ENCODE peak calls at places on chromosomes 11 and 22, in ten cellular contexts. D is sigmoid colon, P is transverse colon, F is suprapubic skin, X is SK-N-SH, R is HepG2, M is H1, Z is K562, J is GM12878, A is upper lobe of left lung. K is an unnamed sample.

GRCh38 chr22:49197986-49198704 is 629.5 kb downstream of the BRD1 start:
- DNase-seq in D (peak), P (no peak), F (peak), X (no peak), R (no peak), M (no peak), Z (no peak), J (no peak), A (peak), K (no peak)

GRCh38 chr11:95585071-95585751 is 204.4 kb downstream of the FAM76B start:
- DNase-seq in D (no peak), P (no peak), F (no peak), X (no peak), R (no peak), M (no peak), Z (no peak), J (no peak), A (no peak), K (no peak)

GRCh38 chr11:2584812-2585565 is 114.8 kb downstream of the KCNQ1OT1 start:
- DNase-seq in D (peak), P (no peak), F (peak), X (peak), R (no peak), M (no peak), Z (no peak), J (no peak), A (peak), K (peak)

GRCh38 chr22:45475876-45476514 is 26.7 kb upstream of the FBLN1 start:
- DNase-seq in D (no peak), P (no peak), F (peak), X (no peak), R (no peak), M (no peak), Z (no peak), J (no peak), A (no peak), K (no peak)

GRCh38 chr22:33557836-33558235 is 362.4 kb downstream of the LARGE1 start:
- DNase-seq in D (no peak), P (no peak), F (no peak), X (no peak), R (no peak), M (no peak), Z (no peak), J (no peak), A (no peak), K (no peak)

GRCh38 chr22:20815477-20816050 is 41.7 kb downstream of the SERPIND1 start:
- DNase-seq in D (no peak), P (no peak), F (no peak), X (no peak), R (no peak), M (no peak), Z (no peak), J (no peak), A (no peak), K (no peak)

GRCh38 chr11:2484576-2485125 is 39.8 kb downstream of the KCNQ1 start:
- DNase-seq in D (no peak), P (no peak), F (no peak), X (no peak), R (no peak), M (no peak), Z (peak), J (no peak), A (no peak), K (no peak)

GRCh38 chr11:2165571-2165970 is 4.6 kb upstream of the INS start:
- DNase-seq in D (no peak), P (no peak), F (no peak), X (no peak), R (no peak), M (no peak), Z (no peak), J (no peak), A (no peak), K (no peak)

GRCh38 chr22:23804781-23805291 is 18.1 kb downstream of the SMARCB1 start:
- DNase-seq in D (no peak), P (no peak), F (no peak), X (no peak), R (no peak), M (no peak), Z (no peak), J (no peak), A (no peak), K (no peak)

GRCh38 chr22:35455529-35455928 is 55.6 kb downstream of the MCM5 start:
- DNase-seq in D (no peak), P (no peak), F (no peak), X (no peak), R (no peak), M (no peak), Z (no peak), J (no peak), A (no peak), K (no peak)

GRCh38 chr11:33116535-33116934 is 44.7 kb downstream of the CSTF3 start:
- DNase-seq in D (no peak), P (no peak), F (no peak), X (no peak), R (peak), M (no peak), Z (no peak), J (no peak), A (no peak), K (no peak)

GRCh38 chr11:118082880-118083543 is 3.8 kb downstream of the SMIM35 start:
- DNase-seq in D (no peak), P (no peak), F (no peak), X (no peak), R (no peak), M (no peak), Z (peak), J (no peak), A (no peak), K (no peak)

GRCh38 chr22:20131593-20131855 is at the start of gene ZDHHC8:
- DNase-seq in D (no peak), P (peak), F (no peak), X (no peak), R (no peak), M (no peak), Z (peak), J (no peak), A (peak), K (peak)

GRCh38 chr11:77771135-77771534 is 49.4 kb downstream of the RSF1 start:
- DNase-seq in D (no peak), P (no peak), F (no peak), X (no peak), R (no peak), M (no peak), Z (no peak), J (no peak), A (no peak), K (no peak)

GRCh38 chr11:69791266-69791665 is 16.1 kb upstream of the FGF4 start:
- DNase-seq in D (no peak), P (no peak), F (no peak), X (no peak), R (no peak), M (no peak), Z (no peak), J (no peak), A (no peak), K (no peak)

GRCh38 chr22:24775769-24776492 is 1.4 kb upstream of the PIWIL3 start:
- DNase-seq in D (no peak), P (no peak), F (no peak), X (no peak), R (no peak), M (no peak), Z (no peak), J (no peak), A (no peak), K (no peak)

GRCh38 chr11:17743808-17744119 is 9.2 kb downstream of the KCNC1 start:
- DNase-seq in D (peak), P (no peak), F (no peak), X (no peak), R (no peak), M (no peak), Z (no peak), J (no peak), A (no peak), K (no peak)

GRCh38 chr22:24424001-24424900 is 3.1 kb upstream of the ADORA2A start:
- DNase-seq in D (no peak), P (no peak), F (no peak), X (no peak), R (no peak), M (no peak), Z (no peak), J (no peak), A (no peak), K (no peak)

GRCh38 chr11:927871-928270 is 2.2 kb downstream of the AP2A2 start:
- DNase-seq in D (no peak), P (peak), F (no peak), X (no peak), R (no peak), M (no peak), Z (no peak), J (no peak), A (no peak), K (no peak)

GRCh38 chr11:116454020-116454645 is 318.7 kb downstream of the BUD13 start:
- DNase-seq in D (peak), P (peak), F (no peak), X (peak), R (peak), M (no peak), Z (peak), J (no peak), A (peak), K (peak)

GRCh38 chr22:39821008-39821407 is 72.6 kb downstream of the ENTHD1 start:
- DNase-seq in D (no peak), P (no peak), F (no peak), X (no peak), R (no peak), M (no peak), Z (no peak), J (no peak), A (no peak), K (no peak)

GRCh38 chr22:17097701-17098100 is 12.9 kb downstream of the IL17RA start:
- DNase-seq in D (peak), P (no peak), F (no peak), X (no peak), R (no peak), M (no peak), Z (no peak), J (no peak), A (peak), K (no peak)

GRCh38 chr11:79150320-79150719 is 290.5 kb downstream of the TENM4 start:
- DNase-seq in D (no peak), P (no peak), F (no peak), X (no peak), R (no peak), M (no peak), Z (no peak), J (no peak), A (no peak), K (no peak)

GRCh38 chr22:38172016-38172431 is 9.6 kb downstream of the PLA2G6 start:
- DNase-seq in D (peak), P (no peak), F (peak), X (no peak), R (no peak), M (no peak), Z (no peak), J (no peak), A (no peak), K (no peak)

GRCh38 chr22:27331526-27332281 is 469.9 kb downstream of the MN1 start:
- DNase-seq in D (peak), P (peak), F (no peak), X (peak), R (peak), M (no peak), Z (no peak), J (no peak), A (peak), K (peak)

GRCh38 chr22:22773427-22773826 is 114.2 kb upstream of the IGLL5 start:
- DNase-seq in D (no peak), P (no peak), F (no peak), X (no peak), R (no peak), M (no peak), Z (no peak), J (no peak), A (no peak), K (no peak)

GRCh38 chr11:65320386-65321075 is 5.9 kb downstream of the CDC42EP2 start:
- DNase-seq in D (no peak), P (no peak), F (no peak), X (no peak), R (no peak), M (no peak), Z (no peak), J (no peak), A (no peak), K (no peak)

GRCh38 chr11:70661763-70662501 is 263.6 kb downstream of the CTTN start:
- DNase-seq in D (no peak), P (no peak), F (no peak), X (peak), R (no peak), M (no peak), Z (no peak), J (no peak), A (no peak), K (no peak)

GRCh38 chr11:10302744-10303557 is 1.9 kb upstream of the ADM start:
- DNase-seq in D (peak), P (peak), F (peak), X (peak), R (peak), M (no peak), Z (peak), J (no peak), A (peak), K (peak)
- TF ChIP-seq POLR2AphosphoS5 in D (peak), P (peak), F (peak), X (peak), R (peak), M (peak), Z (no peak), J (no peak), A (peak), K (peak)

GRCh38 chr11:119536801-119537200 is 113.8 kb upstream of the THY1 start:
- DNase-seq in D (no peak), P (no peak), F (no peak), X (no peak), R (no peak), M (no peak), Z (no peak), J (no peak), A (no peak), K (no peak)
- TF ChIP-seq EP300 in D (no peak), P (no peak), F (no peak), X (no peak), R (no peak), M (no peak), Z (no peak), J (no peak), A (no peak), K (no peak)

DNA sequence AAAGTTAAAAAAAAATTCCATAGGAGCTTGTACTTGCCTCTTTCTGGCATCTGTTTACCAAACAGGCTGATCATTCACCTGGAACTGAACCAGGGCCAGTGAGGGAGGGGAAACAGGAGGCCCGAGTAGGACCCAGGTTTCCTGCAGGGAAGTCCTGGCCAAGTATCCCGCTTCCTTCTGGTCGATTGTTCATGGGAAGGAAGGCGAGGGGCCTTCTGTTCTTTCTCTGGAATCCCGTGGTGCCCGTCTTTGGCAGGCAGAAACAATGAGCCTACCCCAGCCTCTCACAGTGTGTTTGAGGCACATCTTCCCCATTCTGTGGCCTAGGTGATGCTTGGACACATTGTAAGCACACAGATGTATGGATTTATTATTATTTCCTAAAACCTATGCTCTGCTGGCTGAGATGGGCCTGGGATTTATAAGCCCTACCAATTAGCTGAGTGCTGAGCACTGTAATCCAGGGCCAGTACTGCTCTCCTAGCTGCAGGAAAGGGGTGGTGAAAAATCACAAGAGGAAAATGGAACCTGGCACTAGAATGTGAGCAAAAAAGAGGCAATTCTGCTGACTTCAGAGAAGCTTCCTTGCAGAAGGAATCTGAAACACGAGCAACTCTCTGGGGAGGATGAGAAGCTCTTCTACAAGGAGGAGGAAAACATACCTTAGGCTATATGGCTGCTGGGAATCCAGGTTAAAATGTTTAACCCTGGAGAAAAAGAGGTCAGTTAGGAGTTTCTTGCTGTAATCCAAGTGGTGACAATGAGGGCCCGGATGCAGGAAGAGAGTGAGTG is 53.5 kb downstream of the PRR5L start:
- DNase-seq in D (no peak), P (no peak), F (no peak), X (no peak), R (no peak), M (no peak), Z (no peak), J (no peak), A (no peak), K (no peak)
- TF ChIP-seq POLR2AphosphoS5 in D (no peak), P (no peak), F (no peak), X (no peak), R (no peak), M (no peak), Z (no peak), J (no peak), A (no peak), K (no peak)

GRCh38 chr11:72235351-72236057 is 8.5 kb downstream of the PHOX2A start:
- DNase-seq in D (peak), P (no peak), F (no peak), X (peak), R (no peak), M (no peak), Z (no peak), J (no peak), A (peak), K (no peak)

GRCh38 chr11:72237112-72237931 is 6.7 kb downstream of the PHOX2A start:
- DNase-seq in D (peak), P (no peak), F (no peak), X (peak), R (no peak), M (no peak), Z (no peak), J (no peak), A (peak), K (no peak)

GRCh38 chr11:72234920-72235319 is 9.1 kb downstream of the PHOX2A start:
- DNase-seq in D (peak), P (no peak), F (no peak), X (peak), R (no peak), M (no peak), Z (no peak), J (no peak), A (peak), K (no peak)

GRCh38 chr11:72236774-72237111 is 7.2 kb downstream of the PHOX2A start:
- DNase-seq in D (no peak), P (no peak), F (no peak), X (no peak), R (no peak), M (no peak), Z (no peak), J (no peak), A (no peak), K (no peak)

DNA sequence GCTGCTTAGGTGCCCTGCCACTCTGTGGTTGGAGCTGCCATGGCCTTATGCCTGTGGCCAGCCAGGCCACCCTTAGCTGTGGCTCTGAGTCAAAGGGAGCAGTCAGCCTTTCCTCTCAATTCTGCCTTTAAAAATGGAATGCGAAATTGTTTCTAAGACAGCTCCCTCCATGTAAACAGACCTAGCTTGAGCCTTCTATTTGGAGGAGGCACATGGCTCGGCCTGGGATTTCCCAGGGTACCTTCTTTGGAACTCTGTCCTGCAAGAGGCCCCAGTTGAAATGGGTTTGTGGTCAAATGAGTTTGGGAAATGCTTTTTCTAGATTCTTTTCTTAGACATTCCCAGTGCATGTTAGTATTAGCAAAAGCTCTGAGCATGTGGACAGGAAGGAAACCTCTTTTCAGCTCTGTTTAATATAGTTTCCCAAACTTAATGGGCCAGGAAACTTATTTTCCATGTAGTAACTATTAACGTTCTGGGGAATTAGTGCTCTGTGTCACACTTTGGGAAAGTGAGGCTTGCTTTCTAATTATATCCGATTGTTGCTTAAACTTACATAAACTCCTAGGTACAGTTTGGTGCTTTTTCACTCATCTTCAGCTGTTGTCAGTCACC is 7.8 kb downstream of the PHOX2A start:
- DNase-seq in D (peak), P (no peak), F (no peak), X (no peak), R (no peak), M (no peak), Z (no peak), J (no peak), A (peak), K (no peak)
- TF ChIP-seq EP300 in D (no peak), P (no peak), F (no peak), X (no peak), R (no peak), M (no peak), Z (no peak), J (no peak), A (no peak), K (no peak)

GRCh38 chr11:13440100-13440855 is 22.7 kb downstream of the BTBD10 start:
- DNase-seq in D (no peak), P (peak), F (no peak), X (peak), R (no peak), M (no peak), Z (no peak), J (no peak), A (peak), K (no peak)
- TF ChIP-seq POLR2AphosphoS5 in D (no peak), P (no peak), F (no peak), X (no peak), R (no peak), M (no peak), Z (no peak), J (no peak), A (no peak), K (peak)

GRCh38 chr11:125263268-125263790 is 98.8 kb downstream of the PKNOX2 start:
- DNase-seq in D (peak), P (peak), F (no peak), X (peak), R (peak), M (peak), Z (no peak), J (no peak), A (peak), K (peak)
- TF ChIP-seq EP300 in D (no peak), P (no peak), F (no peak), X (no peak), R (no peak), M (peak), Z (no peak), J (no peak), A (no peak), K (peak)

K was measured in stomach.